ENCODE peak calls at places on chromosomes 7 and 10, in four cellular contexts. A is cardiac muscle cell, Z is D721Med, V is HCT116. O is an unnamed sample.

GRCh38 chr10:102003541-102003940 is 52.4 kb downstream of the ARMH3 start:
- DNase-seq in A (peak), Z (no peak), V (no peak), O (no peak)

GRCh38 chr10:74047304-74047703 is 49.4 kb downstream of the VCL start:
- DNase-seq in A (peak), Z (no peak), V (no peak), O (no peak)

GRCh38 chr7:22430457-22430856 is 69.5 kb downstream of the STEAP1B start:
- DNase-seq in A (peak), Z (no peak), V (no peak), O (no peak)

GRCh38 chr10:3852147-3852904 is 67.3 kb upstream of the KLF6 start:
- DNase-seq in A (peak), Z (no peak), V (peak), O (peak)

GRCh38 chr7:86647340-86648094 is 3.8 kb downstream of the GRM3 start:
- DNase-seq in A (no peak), Z (no peak), V (no peak), O (no peak)

GRCh38 chr7:104017001-104017400 is 27.5 kb upstream of the RELN start:
- DNase-seq in A (peak), Z (no peak), V (no peak), O (no peak)

GRCh38 chr7:44400033-44400511 is 74.7 kb upstream of the CAMK2B start:
- DNase-seq in A (no peak), Z (no peak), V (no peak), O (no peak)

GRCh38 chr10:52314007-52314821 is at the start of gene DKK1:
- DNase-seq in A (peak), Z (no peak), V (peak), O (peak)

GRCh38 chr10:130751851-130752250 is 559.7 kb downstream of the TCERG1L start:
- DNase-seq in A (no peak), Z (no peak), V (no peak), O (no peak)

GRCh38 chr7:42770106-42770505 is 141.8 kb downstream of the C7orf25 start:
- DNase-seq in A (peak), Z (no peak), V (no peak), O (no peak)

GRCh38 chr10:100510533-100511308 is 8.9 kb downstream of the SEC31B start:
- DNase-seq in A (no peak), Z (no peak), V (no peak), O (peak)

GRCh38 chr10:29736325-29737208 is 101.8 kb upstream of the SVIL start:
- DNase-seq in A (peak), Z (peak), V (no peak), O (no peak)

GRCh38 chr7:74569501-74570075 is 87.9 kb upstream of the GTF2I start:
- DNase-seq in A (no peak), Z (no peak), V (no peak), O (no peak)

GRCh38 chr10:44437837-44438752 is 53.2 kb upstream of the CXCL12 start:
- DNase-seq in A (no peak), Z (no peak), V (no peak), O (no peak)

GRCh38 chr10:129525408-129525807 is 58.4 kb downstream of the MGMT start:
- DNase-seq in A (peak), Z (no peak), V (no peak), O (no peak)
- TF ChIP-seq CTCF in A (no peak), Z (no peak), V (no peak), O (no peak)

GRCh38 chr10:84214612-84215235 is 10.6 kb downstream of the LRIT2 start:
- DNase-seq in A (peak), Z (no peak), V (peak), O (peak)
- TF ChIP-seq CTCF in A (peak), Z (peak), V (peak), O (peak)

GRCh38 chr10:110074298-110074697 is 66.5 kb downstream of the ADD3 start:
- DNase-seq in A (peak), Z (no peak), V (no peak), O (no peak)
- TF ChIP-seq CTCF in A (no peak), Z (no peak), V (no peak), O (no peak)

GRCh38 chr10:9311702-9312499 is 1257.4 kb downstream of the GATA3 start:
- DNase-seq in A (no peak), Z (no peak), V (no peak), O (no peak)
- TF ChIP-seq CTCF in A (peak), Z (peak), V (peak), O (peak)

GRCh38 chr10:59709472-59710125 is at the start of gene SLC16A9:
- DNase-seq in A (peak), Z (peak), V (peak), O (peak)
- TF ChIP-seq CTCF in A (peak), Z (peak), V (peak), O (peak)

GRCh38 chr7:20993693-20994092 is 207.0 kb upstream of the SP8 start:
- DNase-seq in A (no peak), Z (no peak), V (no peak), O (no peak)

GRCh38 chr7:20991544-20991943 is 204.9 kb upstream of the SP8 start:
- DNase-seq in A (no peak), Z (no peak), V (no peak), O (no peak)
- TF ChIP-seq CTCF in A (no peak), Z (no peak), V (peak), O (peak)

GRCh38 chr10:48215148-48215982 is 59.1 kb downstream of the FRMPD2 start:
- DNase-seq in A (peak), Z (no peak), V (peak), O (peak)
- TF ChIP-seq CTCF in A (peak), Z (peak), V (peak), O (peak)

O was measured in GM12865.